ENCODE peak calls at places on chromosome 18, in five cellular contexts. Z is A549, V is SK-N-SH, E is HCT116, K is K562. X is an unnamed sample.

GRCh38 chr18:48843162-48843561 is 107.6 kb downstream of the SMAD7 start:
- DNase-seq in Z (no peak), V (no peak), E (no peak), K (no peak), X (no peak)

GRCh38 chr18:55634545-55634944 is 46.6 kb upstream of the TCF4 start:
- DNase-seq in Z (no peak), V (no peak), E (no peak), K (no peak), X (peak; percentile 74)

GRCh38 chr18:77000527-77000926 is 132.1 kb downstream of the MBP start:
- DNase-seq in Z (peak; percentile 16), V (peak; percentile 82), E (no peak), K (peak; percentile 61), X (peak; percentile 56)

GRCh38 chr18:40222736-40223135 is 1732.3 kb upstream of the PIK3C3 start:
- DNase-seq in Z (no peak), V (no peak), E (no peak), K (no peak), X (no peak)

GRCh38 chr18:37270046-37270665 is 295.4 kb downstream of the CELF4 start:
- DNase-seq in Z (peak; percentile 22), V (no peak), E (no peak), K (peak; percentile 67), X (peak; percentile 59)

GRCh38 chr18:51398104-51398503 is 200.6 kb upstream of the MEX3C start:
- DNase-seq in Z (no peak), V (no peak), E (no peak), K (no peak), X (no peak)

GRCh38 chr18:63356272-63356896 is 10.6 kb downstream of the KDSR start:
- DNase-seq in Z (no peak), V (no peak), E (no peak), K (no peak), X (no peak)

GRCh38 chr18:76980663-76981387 is 151.8 kb downstream of the MBP start:
- DNase-seq in Z (no peak), V (no peak), E (no peak), K (no peak), X (no peak)

GRCh38 chr18:5073026-5073944 is 123.8 kb downstream of the AKAIN1 start:
- DNase-seq in Z (peak; percentile 43), V (peak; percentile 45), E (peak; percentile 13), K (peak; percentile 47), X (peak; percentile 58)

GRCh38 chr18:941331-941730 is 36.7 kb downstream of the ADCYAP1 start:
- DNase-seq in Z (no peak), V (no peak), E (no peak), K (no peak), X (no peak)

GRCh38 chr18:27713727-27714080 is 463.2 kb downstream of the CDH2 start:
- DNase-seq in Z (no peak), V (no peak), E (no peak), K (no peak), X (no peak)

GRCh38 chr18:42174909-42175308 is 219.9 kb downstream of the PIK3C3 start:
- DNase-seq in Z (no peak), V (no peak), E (no peak), K (no peak), X (peak; percentile 66)

GRCh38 chr18:3873698-3874495 is 423.9 kb downstream of the TGIF1 start:
- DNase-seq in Z (no peak), V (no peak), E (no peak), K (no peak), X (no peak)
- H3K4me3 ChIP-seq in Z (no peak overlapping the region), V (peak overlapping the region; percentile 22), E (no peak overlapping the region), K (no peak overlapping the region), X (no peak overlapping the region)

GRCh38 chr18:13539050-13539449 is 187.3 kb downstream of the FAM210A start:
- DNase-seq in Z (peak; percentile 20), V (no peak), E (no peak), K (no peak), X (no peak)
- TF ChIP-seq MAX in Z (no peak), V (no peak), E (no peak), K (no peak), X (no peak)

DNA sequence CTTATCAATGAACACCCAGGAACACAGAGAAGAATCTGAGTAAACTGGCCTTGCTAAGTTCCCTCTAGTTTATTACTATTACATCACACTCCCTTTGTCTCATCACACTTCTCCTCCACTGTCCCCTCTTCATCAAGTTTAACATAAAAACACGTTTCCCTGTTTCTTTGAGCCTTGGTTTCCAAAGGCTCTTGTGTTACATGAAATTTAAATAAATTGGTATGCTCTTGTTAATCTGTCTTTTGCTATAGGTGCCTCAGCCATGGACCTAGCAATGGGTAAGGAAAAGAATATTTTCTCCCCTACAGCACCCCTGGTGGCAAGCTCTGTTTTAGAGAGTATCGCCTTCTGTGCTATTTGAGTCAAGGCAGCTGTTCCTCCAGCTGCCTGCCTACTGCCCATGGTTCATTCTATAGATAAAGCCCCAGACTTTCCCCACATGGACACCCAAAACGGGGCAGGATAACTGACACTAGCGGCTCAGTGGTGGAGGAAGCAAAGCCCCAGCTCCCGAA is 31.8 kb downstream of the TGIF1 start:
- DNase-seq in Z (no peak), V (peak; percentile 52), E (peak; percentile 35), K (peak; percentile 65), X (peak; percentile 47)
- H3K4me3 ChIP-seq in Z (no peak overlapping the region), V (no peak overlapping the region), E (no peak overlapping the region), K (no peak overlapping the region), X (no peak overlapping the region)

DNA sequence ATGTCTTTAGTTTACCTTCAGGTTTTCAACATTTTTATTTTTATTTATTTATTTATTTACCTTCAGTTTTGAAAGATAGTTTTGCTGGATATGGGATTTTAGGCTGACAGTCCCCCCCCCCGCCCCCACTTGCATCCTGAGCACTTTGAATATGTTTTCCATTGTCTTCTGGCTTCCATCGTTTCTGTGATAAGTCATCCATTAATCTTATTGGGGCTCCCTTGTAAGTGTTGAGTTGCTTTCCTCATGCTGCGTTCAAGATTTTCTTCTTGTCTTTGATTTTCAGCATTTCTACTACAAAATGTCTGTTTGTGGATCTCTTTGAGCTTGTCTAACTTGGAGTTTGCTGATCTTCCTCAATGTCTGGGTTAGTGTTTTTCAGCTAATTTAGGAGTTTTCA is 19.4 kb upstream of the LDLRAD4 start:
- DNase-seq in Z (no peak), V (no peak), E (no peak), K (no peak), X (no peak)
- TF ChIP-seq MAX in Z (no peak), V (no peak), E (no peak), K (no peak), X (no peak)